ENCODE peak calls at places on chromosome 19, in five cellular contexts. One of them, this sample, is unnamed.

GRCh38 chr19:9309974-9310446 is 372 bp upstream of the ZNF699 start:
- DNase-seq in left lung: peak
- DNase-seq in SHP77: peak
- DNase-seq in HCT116: peak
- DNase-seq in endothelial cell: no peak
- DNase-seq in this sample: peak

GRCh38 chr19:55384576-55385235 is 614 bp upstream of the TMEM238 start:
- DNase-seq in SHP77: peak
- DNase-seq in left lung: no peak
- DNase-seq in HCT116: no peak
- DNase-seq in endothelial cell: no peak
- DNase-seq in this sample: peak

GRCh38 chr19:34405892-34406660 is 1.9 kb downstream of the PDCD2L start:
- DNase-seq in left lung: no peak
- DNase-seq in SHP77: no peak
- DNase-seq in HCT116: no peak
- DNase-seq in endothelial cell: no peak
- DNase-seq in this sample: no peak

GRCh38 chr19:1366899-1367870 is 16.5 kb upstream of the NDUFS7 start:
- DNase-seq in left lung: no peak
- DNase-seq in HCT116: no peak
- DNase-seq in SHP77: no peak
- DNase-seq in endothelial cell: no peak
- DNase-seq in this sample: no peak

GRCh38 chr19:10961763-10962536 is 1.1 kb downstream of the SMARCA4 start:
- DNase-seq in HCT116: no peak
- DNase-seq in SHP77: no peak
- DNase-seq in left lung: no peak
- DNase-seq in endothelial cell: no peak
- DNase-seq in this sample: no peak

GRCh38 chr19:39223703-39224279 is 19.7 kb upstream of the SYCN start:
- DNase-seq in SHP77: no peak
- DNase-seq in endothelial cell: peak
- DNase-seq in HCT116: no peak
- DNase-seq in left lung: no peak
- DNase-seq in this sample: no peak

GRCh38 chr19:38793186-38793585 is 4.2 kb downstream of the LGALS7B start:
- DNase-seq in endothelial cell: no peak
- DNase-seq in SHP77: no peak
- DNase-seq in left lung: no peak
- DNase-seq in HCT116: no peak
- DNase-seq in this sample: no peak

GRCh38 chr19:45075215-45076028 is 856 bp downstream of the ZNF296 start:
- DNase-seq in endothelial cell: no peak
- DNase-seq in HCT116: peak
- DNase-seq in left lung: peak
- DNase-seq in SHP77: peak
- DNase-seq in this sample: peak

GRCh38 chr19:17005000-17005399 is 21.6 kb downstream of the CPAMD8 start:
- DNase-seq in endothelial cell: no peak
- DNase-seq in left lung: no peak
- DNase-seq in SHP77: no peak
- DNase-seq in HCT116: no peak
- DNase-seq in this sample: no peak

GRCh38 chr19:50875795-50876422 is 2.7 kb downstream of the KLK2 start:
- DNase-seq in HCT116: no peak
- DNase-seq in endothelial cell: no peak
- DNase-seq in left lung: no peak
- DNase-seq in SHP77: no peak
- DNase-seq in this sample: no peak

GRCh38 chr19:35438527-35438926 is 9.5 kb upstream of the FFAR2 start:
- DNase-seq in HCT116: no peak
- DNase-seq in left lung: no peak
- DNase-seq in endothelial cell: no peak
- DNase-seq in SHP77: no peak
- DNase-seq in this sample: no peak

GRCh38 chr19:13839938-13840750 is 36.8 kb upstream of the NANOS3 start:
- DNase-seq in SHP77: no peak
- DNase-seq in endothelial cell: no peak
- DNase-seq in left lung: peak
- DNase-seq in HCT116: no peak
- DNase-seq in this sample: peak

GRCh38 chr19:58406818-58407657 is 1.4 kb upstream of the ZNF584 start:
- DNase-seq in endothelial cell: no peak
- DNase-seq in left lung: no peak
- DNase-seq in HCT116: no peak
- DNase-seq in SHP77: no peak
- DNase-seq in this sample: no peak

GRCh38 chr19:21482863-21483276 is 22.5 kb upstream of the ZNF429 start:
- DNase-seq in HCT116: peak
- DNase-seq in endothelial cell: peak
- DNase-seq in left lung: peak
- DNase-seq in SHP77: no peak
- DNase-seq in this sample: no peak

GRCh38 chr19:55229145-55229788 is 704 bp upstream of the TMEM86B start:
- DNase-seq in SHP77: no peak
- DNase-seq in endothelial cell: no peak
- DNase-seq in HCT116: no peak
- DNase-seq in left lung: no peak
- DNase-seq in this sample: no peak

GRCh38 chr19:50493171-50493570 is 16.5 kb upstream of the GARIN5A start:
- DNase-seq in endothelial cell: no peak
- DNase-seq in left lung: no peak
- DNase-seq in SHP77: no peak
- DNase-seq in HCT116: no peak
- DNase-seq in this sample: no peak

GRCh38 chr19:41299755-41300089 is 10.2 kb upstream of the CCDC97 start:
- DNase-seq in HCT116: no peak
- DNase-seq in left lung: peak
- DNase-seq in SHP77: peak
- DNase-seq in endothelial cell: no peak
- DNase-seq in this sample: no peak

GRCh38 chr19:49758292-49758691 is 4.8 kb downstream of the TSKS start:
- DNase-seq in HCT116: no peak
- DNase-seq in left lung: no peak
- DNase-seq in endothelial cell: no peak
- DNase-seq in SHP77: no peak
- DNase-seq in this sample: no peak

GRCh38 chr19:12834976-12835757 is 788 bp upstream of the RTBDN start:
- DNase-seq in endothelial cell: no peak
- DNase-seq in left lung: no peak
- DNase-seq in SHP77: peak
- DNase-seq in HCT116: peak
- DNase-seq in this sample: no peak

GRCh38 chr19:16458391-16459128 is 13.2 kb downstream of the EPS15L1 start:
- DNase-seq in left lung: no peak
- DNase-seq in SHP77: no peak
- DNase-seq in endothelial cell: no peak
- DNase-seq in HCT116: no peak
- DNase-seq in this sample: no peak

GRCh38 chr19:35268546-35269424 is at the start of gene USF2:
- DNase-seq in SHP77: peak
- DNase-seq in endothelial cell: peak
- DNase-seq in HCT116: peak
- DNase-seq in left lung: peak
- DNase-seq in this sample: peak

GRCh38 chr19:7500811-7501450 is 12.1 kb upstream of the PEX11G start:
- DNase-seq in left lung: no peak
- DNase-seq in SHP77: peak
- DNase-seq in HCT116: peak
- DNase-seq in endothelial cell: peak
- DNase-seq in this sample: peak

GRCh38 chr19:37931941-37932655 is 25.1 kb downstream of the SIPA1L3 start:
- DNase-seq in left lung: peak
- DNase-seq in HCT116: peak
- DNase-seq in SHP77: peak
- DNase-seq in endothelial cell: peak
- DNase-seq in this sample: peak

GRCh38 chr19:2359992-2360875 is at the start of gene TMPRSS9:
- DNase-seq in left lung: no peak
- DNase-seq in SHP77: no peak
- DNase-seq in endothelial cell: no peak
- DNase-seq in HCT116: no peak
- DNase-seq in this sample: no peak

GRCh38 chr19:39299832-39300231 is 3.6 kb downstream of the IFNL1 start:
- DNase-seq in SHP77: no peak
- DNase-seq in left lung: no peak
- DNase-seq in endothelial cell: no peak
- DNase-seq in HCT116: no peak
- DNase-seq in this sample: no peak

GRCh38 chr19:16456652-16457194 is 15.0 kb downstream of the EPS15L1 start:
- DNase-seq in left lung: no peak
- DNase-seq in HCT116: no peak
- DNase-seq in SHP77: no peak
- DNase-seq in endothelial cell: no peak
- DNase-seq in this sample: no peak

This sample was measured in LoVo.